ENCODE peak calls at places on chromosomes 4 and X, in five cellular contexts. W, Q, Z, P and E are unnamed samples.

GRCh38 chr4:106746451-106746850 is 289.7 kb downstream of the DKK2 start:
- DNase-seq in P (no peak), Z (peak), W (no peak), Q (no peak), E (no peak)

GRCh38 chr4:39367166-39367565 is 1.0 kb upstream of the RFC1 start:
- DNase-seq in Q (no peak), P (no peak), W (no peak), Z (no peak), E (no peak)

GRCh38 chrX:54076903-54077302 is 32.6 kb upstream of the PHF8 start:
- DNase-seq in Q (no peak), W (no peak), Z (peak), P (no peak), E (peak)

GRCh38 chr4:70586841-70587240 is 5.2 kb upstream of the AMBN start:
- DNase-seq in P (no peak), Z (no peak), W (no peak), Q (no peak), E (no peak)

GRCh38 chrX:131441033-131441432 is 102.8 kb upstream of the OR13H1 start:
- DNase-seq in W (no peak), P (no peak), Q (no peak), Z (no peak), E (no peak)

GRCh38 chr4:127783971-127784519 is 1.9 kb downstream of the HSPA4L start:
- DNase-seq in Z (no peak), P (no peak), W (no peak), Q (no peak), E (peak)

GRCh38 chr4:1201851-1202525 is 29.6 kb upstream of the SPON2 start:
- DNase-seq in Z (peak), W (peak), P (peak), Q (no peak), E (no peak)

GRCh38 chrX:100931218-100931924 is 2.7 kb upstream of the XKRX start:
- DNase-seq in W (no peak), Z (no peak), P (no peak), Q (no peak), E (no peak)

GRCh38 chr4:143358923-143359694 is 22.4 kb downstream of the GAB1 start:
- DNase-seq in Q (no peak), Z (peak), W (no peak), P (no peak), E (peak)

DNA sequence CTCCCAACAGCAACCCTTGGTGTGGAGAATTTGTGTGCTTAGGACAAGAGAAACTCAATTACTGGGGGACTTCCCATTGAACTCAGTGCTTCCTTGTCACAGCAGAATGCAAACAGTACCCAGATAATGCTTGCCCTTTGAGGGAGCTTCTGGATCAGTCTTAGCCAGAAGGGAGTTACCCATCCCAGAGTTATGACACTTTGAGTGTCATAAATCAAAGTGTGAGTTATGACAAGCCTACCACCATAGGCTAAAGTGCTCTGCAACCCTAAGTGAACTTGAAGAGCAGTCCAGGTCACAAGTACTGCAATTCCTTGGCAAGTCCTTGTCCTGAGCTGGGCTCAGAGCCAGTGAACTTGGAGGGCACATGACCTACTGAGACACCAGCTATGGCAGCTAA is 1513.9 kb upstream of the PCDH10 start:
- DNase-seq in Q (no peak), W (no peak), Z (no peak), P (no peak), E (no peak)
- H3K4me3 ChIP-seq in Q (no peak), W (no peak), Z (no peak), P (no peak), E (no peak)

GRCh38 chr4:41359069-41359769 is 102.5 kb downstream of the UCHL1 start:
- DNase-seq in Z (no peak), W (no peak), Q (no peak), P (no peak), E (no peak)
- TF ChIP-seq CTCF in Z (no peak), W (no peak), Q (peak), P (no peak), E (no peak)

GRCh38 chr4:101191302-101192098 is 155.8 kb downstream of the PPP3CA start:
- DNase-seq in Q (no peak), Z (peak), P (no peak), W (peak), E (peak)
- H3K4me3 ChIP-seq in Q (no peak), Z (peak), P (no peak), W (no peak), E (no peak)

GRCh38 chrX:47313056-47313455 is 57.3 kb upstream of the ZNF157 start:
- DNase-seq in P (no peak), W (no peak), Q (no peak), Z (no peak), E (no peak)

GRCh38 chrX:47316276-47317025 is 53.9 kb upstream of the ZNF157 start:
- DNase-seq in Q (no peak), P (no peak), W (no peak), Z (peak), E (peak)

GRCh38 chrX:47311857-47312774 is 58.3 kb upstream of the ZNF157 start:
- DNase-seq in P (no peak), W (peak), Z (peak), Q (peak), E (peak)
- TF ChIP-seq CTCF in P (no peak), W (no peak), Z (peak), Q (peak), E (peak)

GRCh38 chr4:154414796-154415195 is 76.8 kb downstream of the DCHS2 start:
- DNase-seq in Q (no peak), W (no peak), Z (no peak), P (no peak), E (no peak)

GRCh38 chr4:154416183-154416543 is 75.4 kb downstream of the DCHS2 start:
- DNase-seq in Q (no peak), W (peak), P (no peak), Z (no peak), E (no peak)

GRCh38 chr4:154417358-154417673 is 74.3 kb downstream of the DCHS2 start:
- DNase-seq in Z (no peak), W (no peak), P (no peak), Q (no peak), E (no peak)

GRCh38 chr4:154415313-154415712 is 76.3 kb downstream of the DCHS2 start:
- DNase-seq in Z (no peak), P (no peak), W (no peak), Q (no peak), E (no peak)
- H3K4me3 ChIP-seq in Z (no peak), P (no peak), W (no peak), Q (no peak), E (no peak)

DNA sequence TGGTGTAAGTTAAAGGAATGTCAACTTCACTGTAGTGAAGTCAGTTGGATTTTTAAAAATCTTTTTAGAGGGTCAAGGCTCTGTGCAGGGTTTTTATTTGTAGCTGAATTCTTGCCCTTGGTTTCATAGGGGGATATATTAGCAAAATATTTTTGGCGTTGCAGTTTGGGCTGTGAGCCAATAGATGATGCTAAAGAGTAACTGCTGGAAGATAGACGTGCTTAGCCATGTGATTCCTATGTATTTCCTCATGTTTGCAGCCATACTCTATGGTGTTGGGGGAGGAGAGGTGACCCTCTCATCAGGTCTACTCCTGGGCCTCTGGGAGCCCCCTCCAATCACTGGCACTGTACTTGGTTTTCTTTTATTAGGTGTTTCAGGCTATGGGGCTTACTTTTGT is 246.7 kb upstream of the ARHGAP24 start:
- DNase-seq in W (no peak), Q (no peak), Z (no peak), P (no peak), E (no peak)
- TF ChIP-seq CTCF in W (no peak), Q (peak), Z (no peak), P (no peak), E (no peak)

GRCh38 chr4:188971125-188971524 is 831.9 kb downstream of the TRIML1 start:
- DNase-seq in Q (peak), W (no peak), P (no peak), Z (no peak), E (no peak)
- H3K4me3 ChIP-seq in Q (no peak), W (no peak), P (no peak), Z (no peak), E (no peak)

DNA sequence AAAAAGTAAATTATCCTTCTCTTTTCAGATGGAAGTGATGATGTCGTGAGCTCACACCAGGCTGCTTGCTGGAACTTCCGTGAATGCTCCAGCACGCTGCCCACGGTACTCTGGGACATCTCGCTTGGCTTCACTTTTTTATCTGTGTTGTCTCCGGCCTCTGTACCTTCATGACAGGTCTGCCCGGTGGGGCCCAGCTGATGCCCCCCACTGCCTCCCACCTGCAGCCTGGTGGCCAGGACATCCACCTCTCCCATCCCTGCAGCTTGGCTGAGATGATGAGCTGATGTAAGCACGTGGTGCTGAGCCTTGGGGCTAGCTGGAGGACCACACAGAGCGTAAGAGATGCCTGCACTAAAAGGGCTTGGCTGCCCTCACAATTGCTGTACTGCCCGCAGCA is 59.0 kb upstream of the HELT start:
- DNase-seq in W (no peak), Z (no peak), P (peak), Q (no peak), E (no peak)
- TF ChIP-seq CTCF in W (no peak), Z (no peak), P (no peak), Q (no peak), E (no peak)

GRCh38 chr4:78779280-78779679 is 3.1 kb downstream of the BMP2K start:
- DNase-seq in Z (no peak), P (no peak), W (no peak), Q (no peak), E (no peak)
- H3K4me3 ChIP-seq in Z (no peak), P (no peak), W (no peak), Q (no peak), E (no peak)

DNA sequence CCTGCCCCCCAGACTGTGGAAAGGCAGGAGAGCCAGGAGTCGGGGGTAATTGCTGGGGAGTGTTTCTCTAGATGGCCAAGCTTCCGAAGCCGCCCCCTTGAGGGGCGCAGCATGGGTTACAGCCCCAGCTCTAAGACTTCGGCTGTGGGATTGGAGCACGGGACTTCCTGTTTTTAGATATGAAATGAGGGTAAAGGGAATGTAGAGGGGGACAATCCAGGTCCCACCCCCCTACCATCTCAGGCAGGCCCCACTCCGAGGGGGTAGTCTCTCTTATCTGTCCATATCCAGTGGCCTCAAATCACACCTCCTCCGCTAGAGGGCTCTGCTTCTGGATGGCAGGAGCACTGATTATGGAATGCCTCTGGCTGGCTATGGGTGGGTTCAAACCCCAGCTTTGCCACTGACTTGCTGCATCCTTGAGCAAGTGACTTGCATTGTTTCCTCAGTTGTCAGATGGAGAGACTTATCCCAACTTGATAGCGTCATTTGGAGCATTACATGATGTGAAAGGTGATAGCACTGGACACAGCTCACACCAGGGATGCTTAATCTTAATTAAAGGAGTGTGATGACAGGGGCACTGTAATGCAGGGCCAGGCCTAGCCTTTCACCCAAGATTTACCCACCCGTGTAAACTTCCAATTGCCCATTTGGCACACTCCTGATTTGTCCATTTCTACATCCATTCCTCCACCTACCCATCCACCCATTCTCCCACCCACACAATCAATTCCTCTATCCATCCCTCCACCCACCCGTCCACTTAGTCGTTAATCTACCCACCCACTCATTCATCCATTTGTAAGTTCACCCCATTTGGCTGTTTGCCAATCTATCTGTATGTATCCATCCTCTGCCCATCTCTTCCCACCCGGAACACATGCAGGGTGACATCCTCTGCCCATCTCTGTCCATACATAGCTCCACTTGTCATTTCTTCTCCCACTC is 845 bp upstream of the KCND1 start:
- DNase-seq in W (no peak), Q (peak), P (no peak), Z (peak), E (peak)
- TF ChIP-seq CTCF in W (peak), Q (peak), P (peak), Z (peak), E (peak)